ENCODE peak calls at places on chromosomes 5 and 9, in four cellular contexts. I, K, V and A are unnamed samples.

GRCh38 chr9:91417602-91418218 is 5.9 kb downstream of the NFIL3 start:
- DNase-seq in I (no peak), K (no peak), V (no peak), A (no peak)

GRCh38 chr5:136062563-136063274 is 33.9 kb downstream of the TGFBI start:
- DNase-seq in I (peak; percentile 72), K (no peak), V (no peak), A (no peak)

GRCh38 chr9:15469406-15469805 is 41.4 kb downstream of the PSIP1 start:
- DNase-seq in I (no peak), K (no peak), V (no peak), A (no peak)

GRCh38 chr5:11126844-11127243 is 365.8 kb upstream of the DAP start:
- DNase-seq in I (no peak), K (no peak), V (no peak), A (no peak)

GRCh38 chr9:131814714-131815113 is 74.8 kb upstream of the RAPGEF1 start:
- DNase-seq in I (no peak), K (no peak), V (no peak), A (no peak)

GRCh38 chr9:118290116-118290515 is 585.9 kb downstream of the TLR4 start:
- DNase-seq in I (no peak), K (no peak), V (no peak), A (no peak)

GRCh38 chr5:56625577-56625976 is 189.8 kb upstream of the MAP3K1 start:
- DNase-seq in I (no peak), K (no peak), V (no peak), A (no peak)

GRCh38 chr5:111777382-111777781 is 20.4 kb upstream of the NREP start:
- DNase-seq in I (no peak), K (no peak), V (no peak), A (no peak)

GRCh38 chr5:76014005-76014404 is 69.2 kb upstream of the SV2C start:
- DNase-seq in I (no peak), K (no peak), V (no peak), A (no peak)

GRCh38 chr5:30112842-30113241 is 1080.6 kb upstream of the CDH6 start:
- DNase-seq in I (no peak), K (no peak), V (no peak), A (no peak)

GRCh38 chr9:127872492-127873222 is 4.8 kb downstream of the AK1 start:
- DNase-seq in I (no peak), K (no peak), V (no peak), A (no peak)

GRCh38 chr5:107129051-107129450 is 541.7 kb downstream of the EFNA5 start:
- DNase-seq in I (no peak), K (no peak), V (no peak), A (no peak)

GRCh38 chr5:8726383-8727036 is 819.4 kb downstream of the SEMA5A start:
- DNase-seq in I (no peak), K (no peak), V (no peak), A (no peak)

GRCh38 chr5:168829044-168829443 is 249.9 kb upstream of the PANK3 start:
- DNase-seq in I (no peak), K (no peak), V (no peak), A (no peak)

GRCh38 chr5:152092580-152092979 is 167.9 kb upstream of the GLRA1 start:
- DNase-seq in I (no peak), K (no peak), V (no peak), A (no peak)

GRCh38 chr9:115653231-115653630 is 500.4 kb upstream of the PAPPA start:
- DNase-seq in I (no peak), K (no peak), V (peak; percentile 66), A (no peak)

GRCh38 chr9:96638606-96639364 is 16.3 kb downstream of the PRXL2C start:
- DNase-seq in I (no peak), K (no peak), V (no peak), A (no peak)

GRCh38 chr9:135101926-135102325 is 14.5 kb downstream of the OLFM1 start:
- DNase-seq in I (no peak), K (no peak), V (no peak), A (no peak)

GRCh38 chr9:116163293-116164055 is 9.9 kb downstream of the PAPPA start:
- DNase-seq in I (no peak), K (no peak), V (no peak), A (no peak)

GRCh38 chr9:134314950-134315715 is 11.1 kb upstream of the RXRA start:
- DNase-seq in I (no peak), K (no peak), V (peak; percentile 59), A (no peak)

GRCh38 chr5:40437452-40437861 is 242.3 kb upstream of the PTGER4 start:
- DNase-seq in I (no peak), K (no peak), V (no peak), A (no peak)

GRCh38 chr9:71552480-71552879 is 215.8 kb downstream of the CEMIP2 start:
- DNase-seq in I (no peak), K (no peak), V (no peak), A (no peak)

GRCh38 chr9:682633-683508 is 158.6 kb upstream of the DMRT1 start:
- DNase-seq in I (no peak), K (no peak), V (no peak), A (no peak)

GRCh38 chr9:34522091-34522887 is 501 bp downstream of the ENHO start:
- DNase-seq in I (no peak), K (no peak), V (peak; percentile 76), A (no peak)

GRCh38 chr9:124220551-124221451 is 36.9 kb upstream of the NEK6 start:
- DNase-seq in I (no peak), K (no peak), V (peak; percentile 65), A (no peak)

GRCh38 chr5:15322426-15322825 is 177.6 kb upstream of the FBXL7 start:
- DNase-seq in I (no peak), K (no peak), V (no peak), A (no peak)

GRCh38 chr5:57181151-57181550 is 7.3 kb downstream of the GPBP1 start:
- DNase-seq in I (no peak), K (no peak), V (no peak), A (no peak)

GRCh38 chr9:33161589-33162132 is 5.5 kb downstream of the B4GALT1 start:
- DNase-seq in I (no peak), K (no peak), V (no peak), A (no peak)

GRCh38 chr9:127858041-127858512 is 3.6 kb upstream of the ENG start:
- DNase-seq in I (no peak), K (no peak), V (no peak), A (no peak)

GRCh38 chr5:149583394-149583793 is 2.1 kb downstream of the ARHGEF37 start:
- DNase-seq in I (no peak), K (no peak), V (no peak), A (no peak)
- TF ChIP-seq POLR2AphosphoS5 in I (no peak), K (no peak), V (peak; percentile 47), A (no peak)

GRCh38 chr5:38660194-38660668 is 103.8 kb upstream of the LIFR start:
- DNase-seq in I (no peak), K (no peak), V (no peak), A (no peak)
- TF ChIP-seq POLR2A in I (no peak), K (no peak), V (no peak), A (no peak)

DNA sequence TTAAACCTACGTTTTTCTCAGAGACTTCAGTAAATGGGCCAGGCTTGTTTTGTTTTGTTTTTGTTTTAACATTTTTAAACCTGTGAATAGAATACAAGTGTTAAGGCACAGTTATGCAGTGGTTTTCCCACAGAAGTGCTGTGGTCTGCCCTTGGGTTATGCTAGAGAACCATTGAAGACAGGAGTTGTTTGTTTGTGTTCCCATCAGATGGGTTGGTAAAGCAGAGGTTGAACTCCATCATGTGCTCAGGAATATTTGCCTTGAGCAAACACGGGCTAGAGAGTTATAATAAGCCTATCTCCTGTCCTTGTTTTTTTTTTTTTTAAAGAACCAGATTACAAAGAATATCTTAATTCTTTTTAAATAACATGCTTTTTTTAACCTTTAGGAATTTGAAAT is 28.5 kb downstream of the RHOBTB3 start:
- DNase-seq in I (no peak), K (no peak), V (no peak), A (no peak)
- TF ChIP-seq POLR2AphosphoS5 in I (no peak), K (no peak), V (no peak), A (no peak)

DNA sequence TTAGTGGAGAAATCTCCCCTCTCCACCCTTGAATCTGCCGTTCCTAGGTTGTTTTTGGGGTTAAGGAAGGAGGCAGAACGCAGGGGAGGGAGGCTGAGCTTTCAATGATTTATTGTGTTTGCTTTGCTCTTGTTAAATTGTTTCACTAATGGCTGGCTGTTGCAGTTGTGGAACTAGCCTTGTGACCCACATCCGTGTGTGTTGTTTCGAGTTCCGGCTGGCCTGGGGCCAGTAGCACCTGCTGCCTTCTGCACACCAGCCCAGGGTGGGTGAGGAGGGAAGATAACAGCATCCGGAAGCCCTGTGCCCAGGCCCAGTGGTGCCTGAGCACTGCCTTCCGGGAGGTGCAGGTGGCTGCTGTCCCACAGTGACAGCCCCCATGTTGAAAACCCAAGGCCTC is 3.6 kb downstream of the ERGIC1 start:
- DNase-seq in I (no peak), K (peak; percentile 63), V (peak; percentile 90), A (peak; percentile 61)
- TF ChIP-seq POLR2A in I (no peak), K (peak; percentile 44), V (no peak), A (peak; percentile 43)

DNA sequence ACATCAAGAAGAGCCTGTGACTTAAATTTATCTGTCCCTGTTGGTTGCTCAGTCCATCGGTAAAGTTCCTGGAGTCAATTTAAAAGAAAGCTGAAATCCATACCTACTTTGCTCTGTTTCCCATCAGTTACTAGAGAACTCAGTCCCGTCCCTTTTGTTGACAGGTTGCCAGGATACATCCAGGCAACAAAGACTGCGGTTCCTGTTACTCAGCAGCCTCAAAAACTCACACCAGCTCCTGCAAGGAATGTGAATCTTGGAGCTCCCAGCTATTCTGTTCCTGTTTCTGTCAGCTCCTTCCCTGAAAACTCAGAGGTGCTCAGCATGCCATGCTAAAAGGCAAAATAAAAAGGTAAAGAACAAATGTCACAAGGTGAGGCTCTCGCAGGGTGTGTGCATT is at the start of gene ZNF474:
- DNase-seq in I (no peak), K (no peak), V (peak; percentile 74), A (no peak)
- TF ChIP-seq POLR2AphosphoS5 in I (no peak), K (no peak), V (peak; percentile 45), A (no peak)

DNA sequence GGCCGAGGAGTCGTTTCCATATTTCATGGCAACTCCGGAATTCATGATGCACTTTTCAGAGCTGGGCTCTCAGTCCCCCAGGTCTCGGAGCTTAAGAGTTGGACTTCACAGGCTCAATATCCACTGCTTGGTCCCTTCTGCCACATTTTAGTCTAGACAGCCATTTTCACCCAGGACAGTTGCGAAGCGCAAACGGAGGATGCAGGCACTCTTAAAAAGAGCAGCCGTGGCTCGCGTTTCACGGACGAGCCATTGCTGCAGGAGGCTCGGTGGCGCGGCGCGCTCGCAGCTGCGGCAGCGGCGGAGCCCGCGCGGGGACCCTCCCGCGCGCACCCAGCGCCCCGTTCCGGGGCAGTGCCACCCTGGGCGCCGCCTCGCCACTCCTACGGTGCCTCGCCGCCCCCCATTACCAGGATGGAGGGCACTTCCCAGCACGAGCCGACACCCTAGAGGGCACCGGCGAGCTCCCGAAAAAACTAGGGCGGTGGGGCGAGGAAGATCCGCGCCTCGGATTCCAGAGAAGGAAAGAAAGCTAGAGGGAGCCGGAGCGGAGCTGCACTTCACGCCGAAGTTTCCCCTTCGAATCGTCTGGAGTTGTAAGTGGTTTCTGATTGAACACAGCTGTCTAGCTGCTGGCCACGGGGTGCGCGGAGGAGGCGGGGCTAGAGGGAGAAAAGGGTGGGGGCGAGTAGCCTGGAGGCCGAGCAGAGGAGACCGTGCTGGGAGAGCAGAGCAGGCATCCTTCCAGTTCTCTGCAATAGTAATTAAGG is 140.3 kb downstream of the TSSK1B start:
- DNase-seq in I (peak; percentile 93), K (peak; percentile 46), V (peak; percentile 96), A (peak; percentile 57)
- TF ChIP-seq POLR2A in I (no peak), K (no peak), V (peak; percentile 60), A (no peak)